ENCODE peak calls at places on chromosomes 11 and 22, in six cellular contexts. U, R, L, W, B and I are unnamed samples.

GRCh38 chr11:62538470-62539237 is 8.0 kb downstream of the AHNAK start:
- DNase-seq in U (no peak), R (no peak), L (peak; percentile 53), W (no peak), B (no peak), I (no peak)

GRCh38 chr22:39622881-39623367 is 52.4 kb downstream of the CACNA1I start:
- DNase-seq in U (peak; percentile 11), R (peak; percentile 37), L (peak; percentile 48), W (no peak), B (no peak), I (no peak)

GRCh38 chr11:19193916-19194315 is 7.9 kb downstream of the CSRP3 start:
- DNase-seq in U (no peak), R (no peak), L (no peak), W (no peak), B (no peak), I (no peak)

GRCh38 chr11:133078591-133079179 is 453.6 kb downstream of the OPCML start:
- DNase-seq in U (peak; percentile 18), R (peak; percentile 71), L (peak; percentile 71), W (no peak), B (no peak), I (no peak)

GRCh38 chr11:77096591-77097019 is 6.0 kb upstream of the OMP start:
- DNase-seq in U (no peak), R (no peak), L (no peak), W (no peak), B (no peak), I (no peak)

GRCh38 chr22:29748248-29748893 is 18.4 kb downstream of the ZMAT5 start:
- DNase-seq in U (no peak), R (no peak), L (peak; percentile 57), W (no peak), B (no peak), I (no peak)

GRCh38 chr22:36765943-36766450 is 9.9 kb downstream of the IFT27 start:
- DNase-seq in U (peak; percentile 70), R (no peak), L (peak; percentile 57), W (no peak), B (peak; percentile 18), I (no peak)

GRCh38 chr11:130666781-130667251 is 218.4 kb downstream of the ADAMTS15 start:
- DNase-seq in U (no peak), R (peak; percentile 52), L (peak; percentile 50), W (no peak), B (peak; percentile 73), I (no peak)

GRCh38 chr22:27687984-27688545 is 113.5 kb downstream of the MN1 start:
- DNase-seq in U (peak; percentile 56), R (no peak), L (peak; percentile 40), W (peak; percentile 68), B (no peak), I (no peak)

GRCh38 chr11:120324932-120325810 is at the start of gene TLCD5:
- DNase-seq in U (peak; percentile 60), R (peak; percentile 89), L (peak; percentile 83), W (peak; percentile 44), B (peak; percentile 61), I (no peak)

GRCh38 chr11:122721964-122722266 is 66.4 kb downstream of the UBASH3B start:
- DNase-seq in U (peak; percentile 83), R (no peak), L (peak; percentile 77), W (peak; percentile 82), B (no peak), I (no peak)

GRCh38 chr22:22955866-22956535 is 68.4 kb downstream of the IGLL5 start:
- DNase-seq in U (peak; percentile 41), R (peak; percentile 70), L (peak; percentile 82), W (no peak), B (peak; percentile 35), I (peak; percentile 22)

GRCh38 chr11:124481365-124482323 is 36.1 kb upstream of the OR8B8 start:
- DNase-seq in U (peak; percentile 7), R (peak; percentile 96), L (peak; percentile 66), W (no peak), B (peak; percentile 57), I (peak; percentile 20)

GRCh38 chr11:126384449-126385070 is 29.1 kb downstream of the ST3GAL4 start:
- DNase-seq in U (no peak), R (no peak), L (no peak), W (no peak), B (no peak), I (no peak)

GRCh38 chr22:43007519-43008102 is 7.3 kb downstream of the PACSIN2 start:
- DNase-seq in U (no peak), R (no peak), L (peak; percentile 86), W (no peak), B (peak; percentile 80), I (no peak)

GRCh38 chr11:122748968-122749687 is 89.2 kb upstream of the CRTAM start:
- DNase-seq in U (peak; percentile 90), R (peak; percentile 94), L (peak; percentile 97), W (peak; percentile 48), B (peak; percentile 96), I (peak; percentile 16)

GRCh38 chr11:12525466-12526055 is 148.2 kb downstream of the PARVA start:
- DNase-seq in U (no peak), R (no peak), L (no peak), W (no peak), B (no peak), I (no peak)

GRCh38 chr11:55970935-55971334 is 1.2 kb upstream of the OR10AG1 start:
- DNase-seq in U (no peak), R (no peak), L (no peak), W (no peak), B (no peak), I (no peak)

GRCh38 chr11:2527621-2528291 is 82.9 kb downstream of the KCNQ1 start:
- DNase-seq in U (no peak), R (no peak), L (no peak), W (no peak), B (no peak), I (no peak)

GRCh38 chr11:77195071-77195705 is 67.1 kb downstream of the MYO7A start:
- DNase-seq in U (no peak), R (no peak), L (no peak), W (no peak), B (no peak), I (no peak)

GRCh38 chr11:27623945-27624523 is 76.2 kb downstream of the BDNF start:
- DNase-seq in U (no peak), R (no peak), L (no peak), W (no peak), B (no peak), I (no peak)
- H3K9me3 ChIP-seq in U (no peaks in the 10 kb centered on the region), R (no peaks in the 10 kb centered on the region), L (no peaks in the 10 kb centered on the region), W (no peaks in the 10 kb centered on the region), B (peaks cover 4% of the 10 kb centered on the region), I (no peaks in the 10 kb centered on the region)

GRCh38 chr11:72678524-72678923 is 4.3 kb upstream of the PDE2A start:
- DNase-seq in U (no peak), R (no peak), L (no peak), W (no peak), B (no peak), I (no peak)

GRCh38 chr11:72675221-72675620 is 999 bp upstream of the PDE2A start:
- DNase-seq in U (no peak), R (no peak), L (no peak), W (no peak), B (no peak), I (no peak)

GRCh38 chr11:72673943-72674828 is at the start of gene PDE2A:
- DNase-seq in U (no peak), R (no peak), L (no peak), W (no peak), B (no peak), I (no peak)

GRCh38 chr11:72679869-72680268 is 5.6 kb upstream of the PDE2A start:
- DNase-seq in U (no peak), R (no peak), L (no peak), W (no peak), B (no peak), I (no peak)

GRCh38 chr11:72676874-72677341 is 2.7 kb upstream of the PDE2A start:
- DNase-seq in U (peak; percentile 32), R (peak; percentile 72), L (peak; percentile 73), W (no peak), B (peak; percentile 10), I (no peak)
- TF ChIP-seq EZH2 in U (no peak), R (no peak), L (no peak), W (no peak), B (peak; percentile 65), I (no peak)

GRCh38 chr11:69877235-69877634 is 58.0 kb upstream of the FGF3 start:
- DNase-seq in U (no peak), R (no peak), L (no peak), W (peak; percentile 1), B (no peak), I (no peak)

GRCh38 chr11:69879734-69880005 is 60.5 kb upstream of the FGF3 start:
- DNase-seq in U (no peak), R (no peak), L (no peak), W (no peak), B (no peak), I (no peak)

GRCh38 chr11:69878927-69879733 is 59.9 kb upstream of the FGF3 start:
- DNase-seq in U (no peak), R (no peak), L (no peak), W (peak; percentile 21), B (no peak), I (no peak)

GRCh38 chr11:69880041-69880802 is 61.0 kb upstream of the FGF3 start:
- DNase-seq in U (no peak), R (no peak), L (no peak), W (peak; percentile 0), B (no peak), I (no peak)

DNA sequence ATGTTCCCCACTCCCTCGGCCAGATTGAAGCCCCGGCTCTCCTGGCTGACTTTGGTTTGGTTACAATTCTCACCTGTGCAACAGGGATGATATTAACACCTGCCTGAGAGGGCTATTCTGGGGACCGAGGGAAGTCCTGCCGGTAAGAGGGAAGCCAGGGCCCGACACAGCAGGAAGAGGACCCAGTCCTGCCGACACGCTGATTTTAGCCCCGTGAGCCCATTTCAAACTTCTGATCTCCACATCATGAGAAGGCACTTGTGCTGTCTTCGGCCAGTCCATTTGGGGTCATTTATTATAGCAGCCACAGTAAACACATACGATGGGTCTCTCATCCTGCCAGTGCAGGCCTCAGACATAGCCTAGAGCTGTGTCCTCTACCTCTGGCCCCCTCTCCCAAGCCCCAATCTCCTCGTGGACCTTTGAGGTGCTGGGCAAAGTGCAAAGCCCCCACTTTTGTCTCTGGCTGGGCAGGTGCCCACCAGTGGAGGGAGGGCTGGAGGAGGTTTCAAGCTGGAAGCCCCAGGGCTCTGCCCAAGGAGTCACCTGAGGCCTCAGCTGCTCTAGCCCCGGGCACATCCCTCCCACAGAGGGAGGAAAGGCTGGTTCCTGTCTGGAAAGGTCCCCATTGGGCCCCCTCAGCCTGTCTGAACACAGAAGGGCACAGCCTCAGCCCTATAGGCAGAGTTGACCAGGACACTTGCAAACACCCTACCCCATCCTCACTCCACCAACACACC is 59.1 kb upstream of the FGF3 start:
- DNase-seq in U (no peak), R (no peak), L (no peak), W (peak; percentile 25), B (no peak), I (no peak)
- H3K4me3 ChIP-seq in U (no peak overlapping the region), R (no peak overlapping the region), L (no peak overlapping the region), W (no peak overlapping the region), B (no peak overlapping the region), I (no peak overlapping the region)

GRCh38 chr11:97746832-97747231 is 1273.9 kb upstream of the CNTN5 start:
- DNase-seq in U (no peak), R (peak; percentile 8), L (no peak), W (no peak), B (no peak), I (no peak)
- H3K9me3 ChIP-seq in U (peaks cover 5% of the 10 kb centered on the region), R (peaks cover 12% of the 10 kb centered on the region), L (no peaks in the 10 kb centered on the region), W (no peaks in the 10 kb centered on the region), B (peaks cover 4% of the 10 kb centered on the region), I (no peaks in the 10 kb centered on the region)